ENCODE peak calls at places on chromosomes 3 and 15, in eight cellular contexts. One of them, this sample, is unnamed.

GRCh38 chr3:32106929-32107362 is 526 bp downstream of the GPD1L start:
- DNase-seq in HL-60: peak; percentile 26
- DNase-seq in Panc1: no peak
- DNase-seq in K562: peak; percentile 27
- DNase-seq in GM12891: peak; percentile 12
- DNase-seq in GM23338: peak; percentile 32
- DNase-seq in prostate gland: peak; percentile 51
- DNase-seq in transverse colon: peak; percentile 84
- DNase-seq in this sample: no peak

GRCh38 chr15:65355983-65356353 is 21.8 kb downstream of the IGDCC3 start:
- DNase-seq in HL-60: no peak
- DNase-seq in Panc1: no peak
- DNase-seq in K562: no peak
- DNase-seq in GM12891: no peak
- DNase-seq in GM23338: no peak
- DNase-seq in prostate gland: no peak
- DNase-seq in transverse colon: no peak
- DNase-seq in this sample: no peak

GRCh38 chr3:64450396-64450956 is 225.2 kb upstream of the PRICKLE2 start:
- DNase-seq in HL-60: no peak
- DNase-seq in Panc1: no peak
- DNase-seq in K562: no peak
- DNase-seq in GM12891: no peak
- DNase-seq in GM23338: no peak
- DNase-seq in prostate gland: no peak
- DNase-seq in transverse colon: no peak
- DNase-seq in this sample: no peak

GRCh38 chr3:134898315-134898714 is 103.3 kb downstream of the EPHB1 start:
- DNase-seq in HL-60: no peak
- DNase-seq in Panc1: no peak
- DNase-seq in K562: no peak
- DNase-seq in GM12891: no peak
- DNase-seq in GM23338: no peak
- DNase-seq in prostate gland: no peak
- DNase-seq in transverse colon: no peak
- DNase-seq in this sample: no peak

GRCh38 chr15:81133782-81134461 is at the start of gene CFAP161:
- DNase-seq in HL-60: no peak
- DNase-seq in Panc1: no peak
- DNase-seq in K562: peak; percentile 33
- DNase-seq in GM12891: no peak
- DNase-seq in GM23338: peak; percentile 96
- DNase-seq in prostate gland: peak; percentile 49
- DNase-seq in transverse colon: peak; percentile 44
- DNase-seq in this sample: no peak

GRCh38 chr3:196195664-196196255 is 15.4 kb downstream of the ZDHHC19 start:
- DNase-seq in HL-60: no peak
- DNase-seq in Panc1: no peak
- DNase-seq in K562: no peak
- DNase-seq in GM12891: no peak
- DNase-seq in GM23338: no peak
- DNase-seq in prostate gland: no peak
- DNase-seq in transverse colon: no peak
- DNase-seq in this sample: no peak

GRCh38 chr3:71241981-71242552 is 341.5 kb downstream of the FOXP1 start:
- DNase-seq in HL-60: no peak
- DNase-seq in Panc1: no peak
- DNase-seq in K562: no peak
- DNase-seq in GM12891: no peak
- DNase-seq in GM23338: no peak
- DNase-seq in prostate gland: no peak
- DNase-seq in transverse colon: no peak
- DNase-seq in this sample: no peak

GRCh38 chr3:69385723-69386483 is at the start of gene FRMD4B:
- DNase-seq in HL-60: no peak
- DNase-seq in Panc1: no peak
- DNase-seq in K562: no peak
- DNase-seq in GM12891: peak; percentile 41
- DNase-seq in GM23338: peak; percentile 71
- DNase-seq in prostate gland: peak; percentile 58
- DNase-seq in transverse colon: peak; percentile 65
- DNase-seq in this sample: no peak

GRCh38 chr3:21785765-21786453 is 34.9 kb upstream of the ZNF385D start:
- DNase-seq in HL-60: no peak
- DNase-seq in Panc1: no peak
- DNase-seq in K562: no peak
- DNase-seq in GM12891: no peak
- DNase-seq in GM23338: no peak
- DNase-seq in prostate gland: peak; percentile 22
- DNase-seq in transverse colon: no peak
- DNase-seq in this sample: no peak

GRCh38 chr3:183895296-183895695 is 10.6 kb upstream of the PARL start:
- DNase-seq in HL-60: no peak
- DNase-seq in Panc1: peak; percentile 42
- DNase-seq in K562: peak; percentile 74
- DNase-seq in GM12891: peak; percentile 70
- DNase-seq in GM23338: peak; percentile 68
- DNase-seq in prostate gland: peak; percentile 17
- DNase-seq in transverse colon: peak; percentile 31
- DNase-seq in this sample: peak; percentile 64

GRCh38 chr15:58227706-58228543 is 89.7 kb downstream of the AQP9 start:
- DNase-seq in HL-60: peak; percentile 51
- DNase-seq in Panc1: peak; percentile 67
- DNase-seq in K562: peak; percentile 75
- DNase-seq in GM12891: peak; percentile 35
- DNase-seq in GM23338: peak; percentile 86
- DNase-seq in prostate gland: peak; percentile 79
- DNase-seq in transverse colon: peak; percentile 72
- DNase-seq in this sample: peak; percentile 22

GRCh38 chr15:82655606-82656005 is 8.4 kb upstream of the CPEB1 start:
- DNase-seq in HL-60: no peak
- DNase-seq in Panc1: no peak
- DNase-seq in K562: no peak
- DNase-seq in GM12891: no peak
- DNase-seq in GM23338: no peak
- DNase-seq in prostate gland: no peak
- DNase-seq in transverse colon: no peak
- DNase-seq in this sample: no peak

GRCh38 chr3:46978985-46979944 is at the start of gene NBEAL2:
- DNase-seq in HL-60: peak; percentile 87
- DNase-seq in Panc1: peak; percentile 33
- DNase-seq in K562: peak; percentile 89
- DNase-seq in GM12891: peak; percentile 94
- DNase-seq in GM23338: peak; percentile 96
- DNase-seq in prostate gland: peak; percentile 96
- DNase-seq in transverse colon: peak; percentile 99
- DNase-seq in this sample: peak; percentile 95

GRCh38 chr3:187403768-187404270 is 35.6 kb downstream of the RTP4 start:
- DNase-seq in HL-60: no peak
- DNase-seq in Panc1: peak; percentile 98
- DNase-seq in K562: no peak
- DNase-seq in GM12891: no peak
- DNase-seq in GM23338: no peak
- DNase-seq in prostate gland: peak; percentile 10
- DNase-seq in transverse colon: no peak
- DNase-seq in this sample: no peak

GRCh38 chr3:32973982-32974381 is 22.5 kb downstream of the CCR4 start:
- DNase-seq in HL-60: no peak
- DNase-seq in Panc1: no peak
- DNase-seq in K562: no peak
- DNase-seq in GM12891: no peak
- DNase-seq in GM23338: no peak
- DNase-seq in prostate gland: no peak
- DNase-seq in transverse colon: no peak
- DNase-seq in this sample: no peak

GRCh38 chr3:71989165-71989564 is 204.2 kb upstream of the PROK2 start:
- DNase-seq in HL-60: no peak
- DNase-seq in Panc1: no peak
- DNase-seq in K562: no peak
- DNase-seq in GM12891: no peak
- DNase-seq in GM23338: no peak
- DNase-seq in prostate gland: no peak
- DNase-seq in transverse colon: no peak
- DNase-seq in this sample: no peak

GRCh38 chr15:67085818-67086649 is 20.6 kb downstream of the SMAD3 start:
- DNase-seq in HL-60: peak; percentile 89
- DNase-seq in Panc1: no peak
- DNase-seq in K562: no peak
- DNase-seq in GM12891: peak; percentile 39
- DNase-seq in GM23338: no peak
- DNase-seq in prostate gland: no peak
- DNase-seq in transverse colon: no peak
- DNase-seq in this sample: no peak

GRCh38 chr3:159664011-159664410 is 324.6 kb upstream of the IL12A start:
- DNase-seq in HL-60: no peak
- DNase-seq in Panc1: no peak
- DNase-seq in K562: no peak
- DNase-seq in GM12891: no peak
- DNase-seq in GM23338: no peak
- DNase-seq in prostate gland: no peak
- DNase-seq in transverse colon: no peak
- DNase-seq in this sample: no peak

GRCh38 chr15:52463638-52464037 is 65.0 kb downstream of the MYO5A start:
- DNase-seq in HL-60: no peak
- DNase-seq in Panc1: no peak
- DNase-seq in K562: no peak
- DNase-seq in GM12891: no peak
- DNase-seq in GM23338: no peak
- DNase-seq in prostate gland: no peak
- DNase-seq in transverse colon: no peak
- DNase-seq in this sample: no peak

GRCh38 chr3:129025691-129026435 is 24.8 kb downstream of the EFCC1 start:
- DNase-seq in HL-60: no peak
- DNase-seq in Panc1: no peak
- DNase-seq in K562: no peak
- DNase-seq in GM12891: no peak
- DNase-seq in GM23338: no peak
- DNase-seq in prostate gland: no peak
- DNase-seq in transverse colon: peak; percentile 40
- DNase-seq in this sample: no peak
- TF ChIP-seq POLR2AphosphoS5 in HL-60: no peak
- TF ChIP-seq POLR2AphosphoS5 in Panc1: no peak
- TF ChIP-seq POLR2AphosphoS5 in K562: no peak
- TF ChIP-seq POLR2AphosphoS5 in GM12891: no peak
- TF ChIP-seq POLR2AphosphoS5 in GM23338: no peak
- TF ChIP-seq POLR2AphosphoS5 in prostate gland: no peak
- TF ChIP-seq POLR2AphosphoS5 in transverse colon: peak; percentile 69
- TF ChIP-seq POLR2AphosphoS5 in this sample: no peak

DNA sequence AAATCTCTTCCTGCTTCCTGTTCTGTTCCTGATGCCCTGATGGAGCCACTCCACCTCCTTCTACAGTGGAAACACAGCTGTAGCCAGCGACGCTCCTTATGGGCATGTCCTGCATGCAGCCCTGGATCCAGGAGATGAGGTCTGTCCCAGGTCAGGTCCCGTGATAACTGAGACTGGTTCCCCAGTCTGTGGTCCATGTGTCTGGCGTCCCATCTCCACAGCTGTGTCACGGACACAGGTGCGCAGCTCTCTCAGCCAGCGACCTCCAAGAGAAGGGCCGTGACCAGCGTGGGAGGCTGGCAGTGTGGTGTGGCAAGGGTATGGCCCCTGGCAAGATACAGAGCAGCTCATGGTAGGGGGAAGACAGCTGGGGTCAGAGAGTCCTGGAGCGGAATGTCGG is 82.7 kb downstream of the PCSK6 start:
- DNase-seq in HL-60: no peak
- DNase-seq in Panc1: no peak
- DNase-seq in K562: no peak
- DNase-seq in GM12891: no peak
- DNase-seq in GM23338: no peak
- DNase-seq in prostate gland: no peak
- DNase-seq in transverse colon: no peak
- DNase-seq in this sample: no peak
- TF ChIP-seq POLR2AphosphoS5 in HL-60: no peak
- TF ChIP-seq POLR2AphosphoS5 in Panc1: no peak
- TF ChIP-seq POLR2AphosphoS5 in K562: no peak
- TF ChIP-seq POLR2AphosphoS5 in GM12891: no peak
- TF ChIP-seq POLR2AphosphoS5 in GM23338: no peak
- TF ChIP-seq POLR2AphosphoS5 in prostate gland: no peak
- TF ChIP-seq POLR2AphosphoS5 in transverse colon: no peak
- TF ChIP-seq POLR2AphosphoS5 in this sample: no peak

GRCh38 chr15:60722328-60723112 is 243.6 kb upstream of the ICE2 start:
- DNase-seq in HL-60: no peak
- DNase-seq in Panc1: no peak
- DNase-seq in K562: no peak
- DNase-seq in GM12891: no peak
- DNase-seq in GM23338: no peak
- DNase-seq in prostate gland: no peak
- DNase-seq in transverse colon: no peak
- DNase-seq in this sample: no peak

GRCh38 chr15:60731583-60732130 is 252.7 kb upstream of the ICE2 start:
- DNase-seq in HL-60: no peak
- DNase-seq in Panc1: no peak
- DNase-seq in K562: no peak
- DNase-seq in GM12891: no peak
- DNase-seq in GM23338: no peak
- DNase-seq in prostate gland: no peak
- DNase-seq in transverse colon: no peak
- DNase-seq in this sample: no peak

GRCh38 chr15:60727260-60727659 is 248.3 kb upstream of the ICE2 start:
- DNase-seq in HL-60: no peak
- DNase-seq in Panc1: no peak
- DNase-seq in K562: no peak
- DNase-seq in GM12891: no peak
- DNase-seq in GM23338: no peak
- DNase-seq in prostate gland: no peak
- DNase-seq in transverse colon: no peak
- DNase-seq in this sample: no peak

GRCh38 chr15:60729850-60730458 is 251.0 kb upstream of the ICE2 start:
- DNase-seq in HL-60: no peak
- DNase-seq in Panc1: no peak
- DNase-seq in K562: no peak
- DNase-seq in GM12891: no peak
- DNase-seq in GM23338: no peak
- DNase-seq in prostate gland: no peak
- DNase-seq in transverse colon: no peak
- DNase-seq in this sample: no peak

DNA sequence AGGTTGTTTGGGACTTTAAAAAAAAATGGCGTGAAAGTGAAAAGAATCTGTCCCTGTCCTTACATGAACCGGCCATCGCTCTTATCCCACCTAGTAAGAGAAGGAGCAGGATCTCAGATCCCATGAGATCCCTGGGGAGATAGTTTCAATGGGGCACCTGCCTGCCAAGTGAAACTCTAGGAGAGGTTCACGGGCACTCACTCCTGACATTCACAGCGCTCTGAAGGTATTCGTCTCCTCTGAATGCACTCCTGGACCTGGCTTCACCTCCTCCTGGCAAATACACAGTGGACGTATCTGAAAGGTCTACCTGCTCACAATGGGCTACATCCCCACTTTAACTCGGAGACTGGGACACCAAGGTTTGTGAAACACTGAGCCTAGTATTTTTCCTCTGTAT is 248.7 kb upstream of the ICE2 start:
- DNase-seq in HL-60: no peak
- DNase-seq in Panc1: no peak
- DNase-seq in K562: no peak
- DNase-seq in GM12891: no peak
- DNase-seq in GM23338: no peak
- DNase-seq in prostate gland: no peak
- DNase-seq in transverse colon: no peak
- DNase-seq in this sample: no peak
- TF ChIP-seq POLR2AphosphoS5 in HL-60: no peak
- TF ChIP-seq POLR2AphosphoS5 in Panc1: no peak
- TF ChIP-seq POLR2AphosphoS5 in K562: no peak
- TF ChIP-seq POLR2AphosphoS5 in GM12891: no peak
- TF ChIP-seq POLR2AphosphoS5 in GM23338: no peak
- TF ChIP-seq POLR2AphosphoS5 in prostate gland: no peak
- TF ChIP-seq POLR2AphosphoS5 in transverse colon: no peak
- TF ChIP-seq POLR2AphosphoS5 in this sample: no peak

GRCh38 chr15:78988361-78988911 is 43.6 kb upstream of the CTSH start:
- DNase-seq in HL-60: peak; percentile 78
- DNase-seq in Panc1: peak; percentile 73
- DNase-seq in K562: no peak
- DNase-seq in GM12891: no peak
- DNase-seq in GM23338: no peak
- DNase-seq in prostate gland: peak; percentile 87
- DNase-seq in transverse colon: peak; percentile 67
- DNase-seq in this sample: no peak
- TF ChIP-seq POLR2AphosphoS5 in HL-60: no peak
- TF ChIP-seq POLR2AphosphoS5 in Panc1: no peak
- TF ChIP-seq POLR2AphosphoS5 in K562: no peak
- TF ChIP-seq POLR2AphosphoS5 in GM12891: no peak
- TF ChIP-seq POLR2AphosphoS5 in GM23338: no peak
- TF ChIP-seq POLR2AphosphoS5 in prostate gland: peak; percentile 97
- TF ChIP-seq POLR2AphosphoS5 in transverse colon: peak; percentile 27
- TF ChIP-seq POLR2AphosphoS5 in this sample: no peak

This sample was measured in GM12892.